ENCODE peak calls at places on chromosomes 2 and 18, in seven cellular contexts. R is astrocyte, L is activated T-cell treated with anti-CD3 and anti-CD28 coated beads for 1 hour, K is cardiac fibroblast, X is IMR-90, U is T-helper 17 cell, Z is A549. J is an unnamed sample.

GRCh38 chr2:127486247-127486912 is 39.9 kb downstream of the IWS1 start:
- DNase-seq in Z (no peak), R (peak; percentile 20), L (no peak), U (no peak), X (peak; percentile 20), K (peak; percentile 43), J (no peak)

GRCh38 chr2:43475922-43476321 is 119.9 kb downstream of the THADA start:
- DNase-seq in L (no peak), U (no peak), X (no peak), Z (no peak), R (no peak), K (no peak), J (no peak)

GRCh38 chr18:11095674-11096293 is 53.6 kb downstream of the PIEZO2 start:
- DNase-seq in X (no peak), R (no peak), K (no peak), L (no peak), U (no peak), Z (no peak), J (no peak)

GRCh38 chr2:237593596-237594310 is 3.2 kb upstream of the RAB17 start:
- DNase-seq in Z (no peak), K (no peak), U (no peak), X (no peak), L (no peak), R (no peak), J (no peak)

GRCh38 chr2:234993547-234993981 is 41.7 kb downstream of the SH3BP4 start:
- DNase-seq in U (no peak), L (no peak), K (no peak), X (no peak), Z (no peak), R (no peak), J (no peak)

GRCh38 chr2:42840141-42840540 is 47.8 kb upstream of the HAAO start:
- DNase-seq in L (no peak), Z (no peak), R (no peak), U (no peak), K (peak; percentile 52), X (no peak), J (no peak)

GRCh38 chr18:55607763-55608162 is 19.8 kb upstream of the TCF4 start:
- DNase-seq in R (no peak), X (no peak), U (no peak), K (no peak), Z (no peak), L (no peak), J (no peak)

GRCh38 chr18:13510594-13510993 is 215.8 kb downstream of the FAM210A start:
- DNase-seq in L (no peak), X (no peak), U (no peak), R (no peak), K (no peak), Z (no peak), J (no peak)

GRCh38 chr18:32469691-32470131 is 971 bp downstream of the GAREM1 start:
- DNase-seq in X (peak; percentile 10), R (peak; percentile 2), Z (peak; percentile 3), L (no peak), K (peak; percentile 19), U (no peak), J (no peak)

GRCh38 chr2:127606594-127607398 is 39.2 kb upstream of the GPR17 start:
- DNase-seq in L (no peak), U (no peak), X (no peak), K (no peak), Z (no peak), R (no peak), J (no peak)

GRCh38 chr2:67240507-67240906 is 156.6 kb upstream of the ETAA1 start:
- DNase-seq in K (no peak), R (peak; percentile 22), U (no peak), Z (no peak), L (no peak), X (peak; percentile 53), J (peak; percentile 26)

GRCh38 chr2:209911486-209911885 is 91.0 kb upstream of the RPE start:
- DNase-seq in X (no peak), R (no peak), Z (no peak), L (no peak), U (no peak), K (no peak), J (no peak)

GRCh38 chr2:144774786-144775185 is 254.9 kb upstream of the ZEB2 start:
- DNase-seq in U (no peak), K (no peak), Z (no peak), L (no peak), R (no peak), X (no peak), J (no peak)